ENCODE peak calls at places on chromosomes 4 and X, in eight cellular contexts. C, T, R, N, O, Y, L and D are unnamed samples.

GRCh38 chr4:108483077-108483476 is 137.3 kb upstream of the RPL34 start:
- DNase-seq in C (no peak), T (no peak), R (no peak), N (no peak), O (no peak), Y (no peak), L (no peak), D (no peak)

GRCh38 chrX:134525086-134525792 is 65.3 kb downstream of the HPRT1 start:
- DNase-seq in C (no peak), T (no peak), R (no peak), N (no peak), O (no peak), Y (no peak), L (no peak), D (no peak)

GRCh38 chr4:26441110-26441509 is 49.2 kb downstream of the CCKAR start:
- DNase-seq in C (no peak), T (no peak), R (no peak), N (no peak), O (no peak), Y (peak), L (no peak), D (no peak)

GRCh38 chr4:128068927-128069326 is 7.8 kb downstream of the LARP1B start:
- DNase-seq in C (no peak), T (peak), R (no peak), N (no peak), O (no peak), Y (no peak), L (no peak), D (peak)

GRCh38 chr4:26073886-26074560 is 160.0 kb downstream of the SMIM20 start:
- DNase-seq in C (no peak), T (no peak), R (no peak), N (no peak), O (no peak), Y (no peak), L (no peak), D (no peak)

GRCh38 chr4:791201-791865 is 34.6 kb downstream of the CPLX1 start:
- DNase-seq in C (no peak), T (no peak), R (no peak), N (no peak), O (no peak), Y (no peak), L (no peak), D (no peak)

GRCh38 chr4:3261411-3262207 is 12.7 kb downstream of the MSANTD1 start:
- DNase-seq in C (no peak), T (peak), R (no peak), N (peak), O (peak), Y (no peak), L (no peak), D (no peak)

GRCh38 chr4:79864470-79865190 is 208.4 kb downstream of the ANTXR2 start:
- DNase-seq in C (no peak), T (no peak), R (no peak), N (no peak), O (no peak), Y (no peak), L (no peak), D (no peak)

GRCh38 chr4:10106421-10107039 is 10.1 kb downstream of the WDR1 start:
- DNase-seq in C (no peak), T (peak), R (peak), N (no peak), O (no peak), Y (peak), L (peak), D (no peak)

GRCh38 chr4:18566970-18567799 is 545.6 kb upstream of the LCORL start:
- DNase-seq in C (no peak), T (no peak), R (peak), N (no peak), O (no peak), Y (no peak), L (no peak), D (no peak)

GRCh38 chr4:26176621-26177121 is 144.1 kb upstream of the RBPJ start:
- DNase-seq in C (no peak), T (no peak), R (peak), N (no peak), O (no peak), Y (no peak), L (no peak), D (no peak)

GRCh38 chr4:41260315-41260714 is 3.6 kb downstream of the UCHL1 start:
- DNase-seq in C (no peak), T (no peak), R (no peak), N (no peak), O (no peak), Y (no peak), L (no peak), D (no peak)

GRCh38 chr4:40185830-40186664 is 10.8 kb upstream of the RHOH start:
- DNase-seq in C (no peak), T (no peak), R (no peak), N (no peak), O (no peak), Y (no peak), L (no peak), D (no peak)

GRCh38 chrX:21839334-21840198 is at the start of gene MBTPS2:
- DNase-seq in C (peak), T (peak), R (peak), N (peak), O (peak), Y (peak), L (peak), D (peak)
- TF ChIP-seq CTCF in C (no peak), T (peak), R (peak), N (no peak), O (peak), Y (no peak), L (no peak), D (no peak)

GRCh38 chr4:165288639-165289428 is 38.6 kb upstream of the MSMO1 start:
- DNase-seq in C (no peak), T (no peak), R (no peak), N (no peak), O (no peak), Y (no peak), L (no peak), D (no peak)
- TF ChIP-seq CTCF in C (no peak), T (no peak), R (no peak), N (no peak), O (no peak), Y (no peak), L (no peak), D (no peak)

DNA sequence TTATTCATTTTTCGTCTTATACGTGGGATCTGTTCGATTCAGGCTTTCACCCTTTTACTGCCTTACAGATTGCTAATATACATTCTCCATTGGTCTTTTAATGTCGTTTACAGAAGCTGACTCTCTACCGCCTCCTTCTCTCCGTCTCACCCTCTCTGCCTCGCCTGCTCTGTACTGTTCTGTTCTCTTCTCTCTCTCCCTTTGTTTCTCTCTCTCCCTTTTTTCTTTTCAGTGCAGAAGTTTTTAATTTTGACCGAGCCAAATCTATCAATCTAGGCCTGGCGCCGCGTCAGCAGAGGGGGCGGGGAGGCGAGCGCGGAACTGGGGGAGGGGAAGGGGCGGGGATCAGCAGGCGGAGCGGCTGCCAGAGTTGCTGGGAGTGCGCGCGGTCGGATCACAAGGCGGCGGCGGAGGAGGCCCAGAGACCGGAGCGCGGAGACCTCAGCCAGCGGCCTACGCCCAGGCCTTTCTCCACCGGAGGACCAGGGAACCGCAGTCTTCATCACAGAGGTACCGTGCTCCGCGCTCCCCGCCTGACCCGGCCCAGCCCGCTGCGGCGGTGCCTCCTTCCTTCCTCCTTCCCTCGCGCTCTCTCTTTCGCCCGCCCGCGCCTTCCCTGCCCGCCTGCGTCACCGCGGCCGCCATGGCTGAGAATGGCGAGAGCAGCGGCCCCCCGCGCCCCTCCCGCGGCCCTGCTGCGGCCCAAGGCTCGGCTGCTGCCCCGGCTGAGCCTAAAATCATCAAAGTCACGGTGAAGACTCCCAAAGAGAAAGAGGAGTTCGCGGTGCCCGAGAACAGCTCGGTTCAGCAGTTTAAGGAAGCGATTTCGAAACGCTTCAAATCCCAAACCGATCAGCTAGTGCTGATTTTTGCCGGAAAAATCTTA is at the start of gene UBQLN2:
- DNase-seq in C (peak), T (peak), R (peak), N (peak), O (peak), Y (peak), L (peak), D (peak)
- TF ChIP-seq CTCF in C (peak), T (peak), R (peak), N (peak), O (no peak), Y (peak), L (no peak), D (no peak)

GRCh38 chrX:24491741-24492140 is 26.7 kb downstream of the PDK3 start:
- DNase-seq in C (no peak), T (no peak), R (no peak), N (no peak), O (no peak), Y (no peak), L (peak), D (no peak)

GRCh38 chrX:24493740-24494543 is 28.9 kb downstream of the PDK3 start:
- DNase-seq in C (peak), T (no peak), R (peak), N (no peak), O (no peak), Y (no peak), L (no peak), D (no peak)

GRCh38 chrX:24495700-24496099 is 30.6 kb downstream of the PDK3 start:
- DNase-seq in C (no peak), T (no peak), R (no peak), N (no peak), O (no peak), Y (no peak), L (no peak), D (no peak)

GRCh38 chrX:24498181-24498580 is 33.1 kb downstream of the PDK3 start:
- DNase-seq in C (peak), T (no peak), R (peak), N (no peak), O (no peak), Y (no peak), L (peak), D (peak)

DNA sequence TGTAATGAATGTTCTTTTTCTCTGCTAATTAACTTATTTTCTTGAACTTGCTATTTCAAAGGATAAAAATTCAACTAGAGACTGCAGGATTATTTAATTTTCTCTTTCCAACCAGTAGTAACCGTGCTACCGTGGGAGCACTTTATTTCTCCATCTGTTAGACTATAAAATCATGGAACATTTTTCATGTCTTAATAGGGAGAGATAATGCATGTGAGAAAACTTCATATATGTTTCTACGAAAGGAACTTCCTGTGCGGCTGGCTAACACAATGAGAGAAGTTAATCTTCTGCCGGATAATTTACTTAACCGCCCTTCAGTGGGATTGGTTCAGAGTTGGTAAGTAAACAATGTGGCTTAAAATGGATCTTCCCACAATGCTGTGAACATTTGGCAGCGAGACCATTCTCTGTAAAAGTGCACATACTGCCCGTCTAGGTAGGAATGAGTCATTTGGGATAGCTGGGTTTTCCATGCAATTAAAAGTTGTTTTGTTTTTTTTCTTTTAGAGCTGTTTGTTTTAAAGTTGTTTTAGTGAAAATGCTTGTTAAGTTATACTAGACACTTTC is 29.5 kb downstream of the PDK3 start:
- DNase-seq in C (peak), T (no peak), R (peak), N (no peak), O (no peak), Y (peak), L (peak), D (no peak)
- TF ChIP-seq CTCF in C (no peak), T (no peak), R (no peak), N (no peak), O (no peak), Y (no peak), L (no peak), D (no peak)

DNA sequence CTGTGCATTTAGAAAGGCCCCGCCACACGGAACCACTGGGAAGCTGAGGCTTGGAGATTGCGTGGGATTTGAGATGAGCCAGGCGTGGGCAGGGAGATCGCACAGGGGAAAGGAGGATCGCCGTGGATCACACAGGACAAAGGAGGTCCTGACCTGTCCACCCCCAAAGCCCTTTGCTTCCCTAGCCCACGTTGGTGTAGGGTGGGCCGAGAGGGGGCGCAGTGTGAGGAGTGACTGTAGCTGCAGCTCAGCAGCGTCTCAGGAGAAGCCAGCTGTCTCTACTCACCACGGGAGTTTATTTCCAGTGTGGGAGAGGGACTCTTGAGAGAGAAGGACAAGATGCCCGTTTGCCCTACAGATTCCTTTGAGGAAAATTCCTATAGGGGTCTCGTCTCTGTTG is 62.1 kb downstream of the TBL1X start:
- DNase-seq in C (no peak), T (no peak), R (no peak), N (no peak), O (no peak), Y (no peak), L (no peak), D (no peak)
- TF ChIP-seq CTCF in C (no peak), T (no peak), R (no peak), N (no peak), O (no peak), Y (no peak), L (no peak), D (no peak)

GRCh38 chr4:14888790-14889189 is 113.5 kb upstream of the CPEB2 start:
- DNase-seq in C (no peak), T (no peak), R (no peak), N (no peak), O (no peak), Y (no peak), L (no peak), D (no peak)
- TF ChIP-seq CTCF in C (no peak), T (no peak), R (no peak), N (no peak), O (no peak), Y (no peak), L (no peak), D (no peak)

GRCh38 chr4:6909113-6909969 is at the start of gene TBC1D14:
- DNase-seq in C (peak), T (peak), R (peak), N (peak), O (peak), Y (peak), L (peak), D (peak)
- TF ChIP-seq CTCF in C (peak), T (peak), R (peak), N (peak), O (no peak), Y (peak), L (no peak), D (peak)

DNA sequence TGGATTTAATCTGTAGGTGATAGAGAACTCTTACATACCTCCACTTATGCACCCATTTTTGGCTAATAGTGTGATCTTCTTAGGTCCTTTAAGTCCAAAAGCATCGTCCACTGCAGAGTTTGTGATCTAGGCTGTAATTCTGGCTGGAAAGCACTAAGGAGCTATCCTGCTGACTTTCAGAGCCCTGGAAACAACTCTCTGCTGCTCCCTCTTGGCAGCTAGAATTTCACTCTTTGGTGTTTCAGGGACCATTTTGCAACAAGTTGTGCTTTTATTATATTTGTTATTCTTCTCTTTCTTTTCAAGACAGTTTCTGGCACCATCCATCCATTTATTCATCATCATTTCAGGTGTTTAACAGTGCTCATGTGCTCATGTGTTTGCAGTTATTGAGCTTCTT is 130.0 kb downstream of the RBM46 start:
- DNase-seq in C (no peak), T (no peak), R (peak), N (no peak), O (no peak), Y (no peak), L (no peak), D (peak)
- TF ChIP-seq CTCF in C (peak), T (no peak), R (peak), N (no peak), O (no peak), Y (no peak), L (no peak), D (no peak)